ENCODE peak calls at places on chromosomes 16 and 17, in nine cellular contexts. G is aorta; N is HAP-1; E is lower lobe of right lung; T is heart right ventricle; F is K562; W is naive thymus-derived CD4-positive, alpha-beta T cell; P is uterus; B is left ventricle myocardium inferior. C is an unnamed sample. For H3K27me3 and H3K4me1, the result is how much of the 10 kb centered on the place peaks cover.

GRCh38 chr17:41082565-41083136 is 1.3 kb upstream of the KRTAP4-7 start:
- DNase-seq in G (no peak), N (no peak), E (no peak), T (no peak), F (no peak), W (no peak), P (no peak), B (no peak), C (no peak)

GRCh38 chr17:73189417-73190099 is 3.3 kb upstream of the COG1 start:
- DNase-seq in G (peak), N (no peak), E (no peak), T (no peak), F (peak), W (no peak), P (no peak), B (no peak), C (peak)

GRCh38 chr16:72371307-72372081 is 199.5 kb upstream of the PMFBP1 start:
- DNase-seq in G (no peak), N (peak), E (no peak), T (no peak), F (no peak), W (no peak), P (no peak), B (no peak), C (no peak)

GRCh38 chr16:22098538-22099255 is 6.4 kb downstream of the VWA3A start:
- DNase-seq in G (no peak), N (peak), E (no peak), T (peak), F (peak), W (peak), P (no peak), B (no peak), C (peak)

GRCh38 chr16:11554054-11554453 is 32.7 kb downstream of the LITAF start:
- DNase-seq in G (no peak), N (no peak), E (no peak), T (no peak), F (no peak), W (no peak), P (no peak), B (no peak), C (no peak)

GRCh38 chr16:50778284-50779163 is 36.6 kb downstream of the CYLD start:
- DNase-seq in G (no peak), N (no peak), E (no peak), T (no peak), F (no peak), W (no peak), P (no peak), B (no peak), C (no peak)

GRCh38 chr17:42586514-42587230 is 9.1 kb upstream of the PSMC3IP start:
- DNase-seq in G (no peak), N (no peak), E (no peak), T (no peak), F (no peak), W (no peak), P (no peak), B (no peak), C (no peak)

GRCh38 chr16:20364051-20364450 is 11.5 kb upstream of the UMOD start:
- DNase-seq in G (no peak), N (no peak), E (no peak), T (no peak), F (no peak), W (no peak), P (no peak), B (no peak), C (no peak)

GRCh38 chr17:43803758-43804157 is 23.5 kb downstream of the CFAP97D1 start:
- DNase-seq in G (no peak), N (no peak), E (no peak), T (no peak), F (no peak), W (no peak), P (no peak), B (no peak), C (no peak)

GRCh38 chr17:65593870-65594584 is 32.6 kb upstream of the AXIN2 start:
- DNase-seq in G (no peak), N (peak), E (no peak), T (no peak), F (no peak), W (no peak), P (no peak), B (no peak), C (no peak)

GRCh38 chr16:68396481-68396880 is 51.8 kb downstream of the SMPD3 start:
- DNase-seq in G (peak), N (peak), E (peak), T (no peak), F (no peak), W (peak), P (no peak), B (no peak), C (peak)

GRCh38 chr17:28973414-28973813 is 22.1 kb upstream of the PHF12 start:
- DNase-seq in G (no peak), N (no peak), E (peak), T (peak), F (no peak), W (no peak), P (no peak), B (peak), C (no peak)

GRCh38 chr17:43438626-43439529 is 40.1 kb downstream of the ARL4D start:
- DNase-seq in G (no peak), N (no peak), E (no peak), T (no peak), F (no peak), W (no peak), P (no peak), B (no peak), C (no peak)

GRCh38 chr17:7173687-7174602 is 5.2 kb downstream of the ASGR1 start:
- DNase-seq in G (peak), N (peak), E (peak), T (peak), F (no peak), W (peak), P (peak), B (peak), C (no peak)

GRCh38 chr17:9982159-9982558 is 77.1 kb upstream of the RCVRN start:
- DNase-seq in G (no peak), N (no peak), E (no peak), T (no peak), F (peak), W (no peak), P (no peak), B (no peak), C (no peak)

GRCh38 chr16:49889725-49890397 is 33.9 kb upstream of the ZNF423 start:
- DNase-seq in G (no peak), N (no peak), E (no peak), T (no peak), F (no peak), W (no peak), P (no peak), B (no peak), C (no peak)

GRCh38 chr16:31223044-31223443 is 6.1 kb upstream of the PYDC1 start:
- DNase-seq in G (no peak), N (no peak), E (no peak), T (no peak), F (peak), W (no peak), P (no peak), B (no peak), C (no peak)

GRCh38 chr17:38358586-38359513 is 7.2 kb downstream of the SOCS7 start:
- DNase-seq in G (no peak), N (no peak), E (no peak), T (no peak), F (no peak), W (no peak), P (no peak), B (no peak), C (no peak)

GRCh38 chr17:8016632-8017424 is 14.4 kb downstream of the GUCY2D start:
- DNase-seq in G (no peak), N (peak), E (peak), T (no peak), F (peak), W (peak), P (no peak), B (no peak), C (peak)

GRCh38 chr16:14486520-14487303 is 143.3 kb downstream of the PARN start:
- DNase-seq in G (peak), N (peak), E (peak), T (peak), F (peak), W (no peak), P (peak), B (peak), C (peak)

GRCh38 chr16:49837673-49838360 is 18.1 kb downstream of the ZNF423 start:
- DNase-seq in G (no peak), N (no peak), E (no peak), T (no peak), F (peak), W (no peak), P (no peak), B (no peak), C (peak)

GRCh38 chr17:40582328-40582901 is 17.1 kb upstream of the CCR7 start:
- DNase-seq in G (no peak), N (no peak), E (peak), T (peak), F (no peak), W (peak), P (peak), B (peak), C (peak)

GRCh38 chr17:78670850-78671291 is 93.7 kb upstream of the DNAH17 start:
- DNase-seq in G (peak), N (no peak), E (no peak), T (no peak), F (no peak), W (no peak), P (no peak), B (no peak), C (no peak)

GRCh38 chr17:82055023-82055964 is 3.6 kb downstream of the GPS1 start:
- DNase-seq in G (no peak), N (no peak), E (no peak), T (no peak), F (no peak), W (no peak), P (no peak), B (no peak), C (no peak)

GRCh38 chr16:10669791-10670190 is 24.9 kb downstream of the TEKT5 start:
- DNase-seq in G (no peak), N (no peak), E (no peak), T (no peak), F (no peak), W (no peak), P (no peak), B (no peak), C (no peak)

GRCh38 chr16:78183437-78183836 is 84.0 kb downstream of the WWOX start:
- DNase-seq in G (no peak), N (no peak), E (no peak), T (no peak), F (no peak), W (no peak), P (no peak), B (no peak), C (no peak)

GRCh38 chr16:47984669-47985068 is 171.1 kb downstream of the ABCC12 start:
- DNase-seq in G (no peak), N (no peak), E (no peak), T (no peak), F (no peak), W (no peak), P (no peak), B (no peak), C (no peak)

GRCh38 chr16:75387951-75388350 is 45.4 kb downstream of the CFDP1 start:
- DNase-seq in G (no peak), N (no peak), E (no peak), T (no peak), F (no peak), W (no peak), P (no peak), B (no peak), C (no peak)

GRCh38 chr16:280005-280421 is 378 bp upstream of the ARHGDIG start:
- DNase-seq in G (no peak), N (no peak), E (no peak), T (no peak), F (no peak), W (no peak), P (no peak), B (no peak), C (no peak)

GRCh38 chr16:11379420-11379819 is 34.2 kb downstream of the RMI2 start:
- DNase-seq in G (peak), N (no peak), E (no peak), T (no peak), F (no peak), W (no peak), P (no peak), B (no peak), C (no peak)

GRCh38 chr16:4463522-4464163 is 10.8 kb downstream of the NMRAL1 start:
- DNase-seq in G (no peak), N (no peak), E (no peak), T (no peak), F (no peak), W (no peak), P (no peak), B (no peak), C (peak)

GRCh38 chr17:27469256-27469655 is 13.0 kb downstream of the KSR1 start:
- DNase-seq in G (no peak), N (no peak), E (no peak), T (no peak), F (no peak), W (no peak), P (no peak), B (no peak), C (no peak)

GRCh38 chr16:273547-274421 is 2.0 kb downstream of the RGS11 start:
- DNase-seq in G (no peak), N (peak), E (no peak), T (no peak), F (peak), W (no peak), P (no peak), B (no peak), C (no peak)

GRCh38 chr16:8370374-8371015 is 219.8 kb downstream of the TMEM114 start:
- DNase-seq in G (no peak), N (no peak), E (no peak), T (no peak), F (no peak), W (no peak), P (no peak), B (no peak), C (peak)

GRCh38 chr16:63217011-63217410 is 1180.8 kb upstream of the CDH8 start:
- DNase-seq in G (no peak), N (peak), E (no peak), T (no peak), F (no peak), W (no peak), P (no peak), B (no peak), C (no peak)

GRCh38 chr16:89892055-89892630 is 18.8 kb downstream of the TCF25 start:
- DNase-seq in G (no peak), N (no peak), E (no peak), T (no peak), F (no peak), W (no peak), P (no peak), B (no peak), C (no peak)

GRCh38 chr17:57946798-57947358 is 8.3 kb downstream of the CUEDC1 start:
- DNase-seq in G (no peak), N (peak), E (peak), T (peak), F (peak), W (peak), P (peak), B (no peak), C (peak)

GRCh38 chr16:9761870-9762269 is 420.4 kb downstream of the GRIN2A start:
- DNase-seq in G (no peak), N (no peak), E (no peak), T (no peak), F (no peak), W (no peak), P (no peak), B (no peak), C (no peak)

GRCh38 chr17:79742951-79743476 is 12.3 kb downstream of the ENPP7 start:
- DNase-seq in G (no peak), N (no peak), E (no peak), T (no peak), F (no peak), W (no peak), P (no peak), B (no peak), C (no peak)
- H3K27me3 ChIP-seq in G (under half), N (under half), E (half or more), T (under half), F (under half), W (under half), P (under half), B (half or more), C (under half)

DNA sequence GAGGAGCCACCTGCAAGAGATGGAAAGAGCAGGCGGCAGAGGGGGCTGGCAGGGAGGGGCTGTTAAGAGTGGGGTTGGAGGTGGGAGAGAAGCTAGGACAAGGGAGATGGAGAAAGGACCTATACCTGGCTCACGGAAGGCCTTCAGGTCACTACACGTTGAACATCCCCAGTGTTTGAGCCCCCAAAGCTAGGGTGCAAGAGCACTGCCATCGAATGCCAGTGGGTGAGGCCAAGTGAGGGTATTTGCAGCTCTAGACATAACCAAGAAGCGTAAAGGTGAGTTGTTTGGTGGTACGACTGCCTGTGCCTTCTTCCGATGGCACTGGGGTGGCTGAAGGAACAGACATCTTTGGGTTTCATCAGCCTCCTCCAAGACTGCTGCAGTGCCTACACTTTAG is 17.0 kb upstream of the HERPUD1 start:
- DNase-seq in G (no peak), N (no peak), E (no peak), T (no peak), F (no peak), W (no peak), P (no peak), B (no peak), C (no peak)
- H3K4me1 ChIP-seq in G (under half), N (under half), E (half or more), T (half or more), F (under half), W (under half), P (under half), B (half or more), C (under half)

GRCh38 chr16:1929105-1929504 is 10.9 kb upstream of the HS3ST6 start:
- DNase-seq in G (no peak), N (peak), E (no peak), T (peak), F (peak), W (no peak), P (no peak), B (no peak), C (peak)
- H3K27me3 ChIP-seq in G (under half), N (under half), E (under half), T (under half), F (under half), W (under half), P (under half), B (under half), C (under half)

GRCh38 chr17:32777436-32777835 is 99.5 kb downstream of the MYO1D start:
- DNase-seq in G (no peak), N (no peak), E (no peak), T (no peak), F (no peak), W (no peak), P (no peak), B (no peak), C (no peak)
- H3K4me1 ChIP-seq in G (under half), N (under half), E (under half), T (under half), F (under half), W (under half), P (under half), B (under half), C (under half)